ENCODE peak calls at places on chromosomes 1 and 21, in eight cellular contexts. Y is pancreas; O is immature natural killer cell; J is foreskin fibroblast; Q is T-helper 17 cell; I is adrenal gland; A is OCI-LY7; V is stimulated activated CD4-positive, alpha-beta T cell treated with anti-CD3 and anti-CD28 coated beads, Interleukin-1b, Interleukin-23, amount 100 ng/mL, for 24 hours. H is an unnamed sample.

GRCh38 chr1:116433283-116434257 is 60.5 kb downstream of the ATP1A1 start:
- DNase-seq in Y (no peak), O (no peak), J (peak; percentile 43), Q (no peak), I (no peak), A (no peak), V (no peak), H (peak; percentile 89)

GRCh38 chr1:64650411-64650810 is 94.5 kb upstream of the RAVER2 start:
- DNase-seq in Y (no peak), O (no peak), J (no peak), Q (no peak), I (no peak), A (no peak), V (no peak), H (no peak)

GRCh38 chr1:42379794-42380616 is 587 bp upstream of the RIMKLA start:
- DNase-seq in Y (no peak), O (no peak), J (peak; percentile 15), Q (no peak), I (peak; percentile 51), A (no peak), V (no peak), H (no peak)

GRCh38 chr1:226967665-226968064 is 27.6 kb downstream of the COQ8A start:
- DNase-seq in Y (no peak), O (no peak), J (peak; percentile 47), Q (no peak), I (peak; percentile 94), A (no peak), V (no peak), H (peak; percentile 61)

GRCh38 chr21:46111857-46112730 is 14.2 kb downstream of the COL6A2 start:
- DNase-seq in Y (peak; percentile 53), O (no peak), J (no peak), Q (no peak), I (peak; percentile 45), A (no peak), V (no peak), H (peak; percentile 47)

GRCh38 chr1:71210746-71211145 is 129.9 kb upstream of the ZRANB2 start:
- DNase-seq in Y (no peak), O (no peak), J (no peak), Q (no peak), I (no peak), A (no peak), V (no peak), H (no peak)

GRCh38 chr1:41783189-41783639 is 135.5 kb downstream of the HIVEP3 start:
- DNase-seq in Y (no peak), O (no peak), J (peak; percentile 92), Q (no peak), I (peak; percentile 60), A (no peak), V (no peak), H (no peak)

GRCh38 chr1:235920596-235921375 is 54.1 kb upstream of the LYST start:
- DNase-seq in Y (no peak), O (no peak), J (peak; percentile 73), Q (no peak), I (no peak), A (no peak), V (no peak), H (no peak)

GRCh38 chr1:94033849-94034248 is 87.1 kb downstream of the ABCA4 start:
- DNase-seq in Y (no peak), O (no peak), J (no peak), Q (no peak), I (no peak), A (no peak), V (no peak), H (no peak)

GRCh38 chr1:30024411-30025195 is 698.8 kb downstream of the MATN1 start:
- DNase-seq in Y (no peak), O (no peak), J (no peak), Q (no peak), I (no peak), A (no peak), V (no peak), H (no peak)

GRCh38 chr1:58781541-58782307 is 2.1 kb downstream of the JUN start:
- DNase-seq in Y (peak; percentile 89), O (peak; percentile 64), J (peak; percentile 60), Q (peak; percentile 53), I (peak; percentile 83), A (peak; percentile 35), V (no peak), H (peak; percentile 82)

H was measured in left lobe of liver.